ENCODE peak calls at places on chromosome 17, in five cellular contexts. Q is transverse colon, H is left lung, I is neural crest cell, O is SK-N-SH. J is an unnamed sample.

GRCh38 chr17:28746611-28747045 is 2.8 kb downstream of the TRAF4 start:
- DNase-seq in Q (peak; percentile 88), H (peak; percentile 80), I (no peak), O (no peak), J (peak; percentile 84)

GRCh38 chr17:76432712-76433336 is 20.1 kb downstream of the UBE2O start:
- DNase-seq in Q (no peak), H (no peak), I (no peak), O (no peak), J (no peak)

GRCh38 chr17:73646409-73647305 is 2.4 kb upstream of the SDK2 start:
- DNase-seq in Q (no peak), H (no peak), I (peak; percentile 34), O (peak; percentile 83), J (peak; percentile 23)

GRCh38 chr17:51091635-51092034 is 29.0 kb downstream of the SPAG9 start:
- DNase-seq in Q (no peak), H (no peak), I (no peak), O (no peak), J (no peak)

GRCh38 chr17:12519956-12520594 is 145.6 kb upstream of the MYOCD start:
- DNase-seq in Q (no peak), H (no peak), I (no peak), O (no peak), J (no peak)

GRCh38 chr17:69672924-69673323 is 258.4 kb downstream of the MAP2K6 start:
- DNase-seq in Q (no peak), H (no peak), I (no peak), O (no peak), J (no peak)

GRCh38 chr17:79563237-79564013 is 47.4 kb downstream of the RBFOX3 start:
- DNase-seq in Q (no peak), H (no peak), I (no peak), O (no peak), J (no peak)

GRCh38 chr17:73798111-73798748 is 154.0 kb upstream of the SDK2 start:
- DNase-seq in Q (peak; percentile 21), H (no peak), I (no peak), O (no peak), J (peak; percentile 88)

GRCh38 chr17:64635647-64636305 is 26.3 kb downstream of the SMURF2 start:
- DNase-seq in Q (no peak), H (no peak), I (no peak), O (no peak), J (no peak)

GRCh38 chr17:39194089-39194984 is 3.1 kb downstream of the CACNB1 start:
- DNase-seq in Q (peak; percentile 31), H (peak; percentile 64), I (peak; percentile 54), O (peak; percentile 90), J (peak; percentile 62)

GRCh38 chr17:9729735-9730420 is 61.5 kb downstream of the DHRS7C start:
- DNase-seq in Q (no peak), H (no peak), I (no peak), O (no peak), J (no peak)

GRCh38 chr17:37742114-37742761 is 2.6 kb downstream of the HNF1B start:
- DNase-seq in Q (no peak), H (no peak), I (no peak), O (peak; percentile 62), J (peak; percentile 56)

GRCh38 chr17:65985571-65985970 is 206.4 kb downstream of the CEP112 start:
- DNase-seq in Q (no peak), H (no peak), I (no peak), O (no peak), J (no peak)

GRCh38 chr17:74430706-74431567 is 951 bp upstream of the GPRC5C start:
- DNase-seq in Q (peak; percentile 84), H (peak; percentile 89), I (no peak), O (peak; percentile 72), J (peak; percentile 87)

GRCh38 chr17:76246080-76247066 is 6.1 kb upstream of the RNF157 start:
- DNase-seq in Q (peak; percentile 74), H (no peak), I (no peak), O (no peak), J (no peak)

GRCh38 chr17:56592487-56593072 is 919 bp upstream of the NOG start:
- DNase-seq in Q (peak; percentile 41), H (peak; percentile 45), I (peak; percentile 81), O (peak; percentile 95), J (peak; percentile 80)

GRCh38 chr17:17171991-17172939 is 33.9 kb downstream of the PLD6 start:
- DNase-seq in Q (no peak), H (no peak), I (no peak), O (no peak), J (no peak)

GRCh38 chr17:45127583-45128300 is 4.6 kb downstream of the PLCD3 start:
- DNase-seq in Q (peak; percentile 90), H (no peak), I (no peak), O (no peak), J (peak; percentile 74)

GRCh38 chr17:18321309-18321708 is 6.2 kb downstream of the SMCR8 start:
- DNase-seq in Q (no peak), H (no peak), I (no peak), O (no peak), J (no peak)
- TF ChIP-seq CTCF in Q (no peak), H (no peak), I (no peak), O (no peak), J (no peak)

DNA sequence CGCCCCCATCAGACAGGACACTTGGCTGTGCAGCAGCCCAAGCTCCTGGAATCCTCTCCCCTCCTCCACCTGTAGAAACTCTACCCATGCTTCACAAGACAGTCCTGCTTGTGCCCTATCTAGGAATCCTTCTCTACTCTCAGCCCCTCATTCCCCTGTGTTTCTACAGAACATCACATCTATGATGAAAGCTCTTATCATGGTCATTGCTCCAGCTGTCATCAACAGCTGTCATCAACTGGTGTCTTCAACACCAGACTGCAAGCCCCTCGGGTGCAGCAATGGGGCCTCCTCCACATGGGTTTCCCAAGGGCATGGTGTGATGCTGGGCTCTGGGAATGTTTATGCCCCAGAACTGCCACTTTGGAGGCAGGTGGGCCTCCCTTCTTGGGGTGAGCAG is 21.1 kb upstream of the CDRT4 start:
- DNase-seq in Q (no peak), H (no peak), I (no peak), O (no peak), J (no peak)
- TF ChIP-seq CTCF in Q (no peak), H (no peak), I (no peak), O (no peak), J (no peak)

GRCh38 chr17:68539536-68540469 is 27.6 kb downstream of the PRKAR1A start:
- DNase-seq in Q (no peak), H (peak; percentile 58), I (no peak), O (no peak), J (peak; percentile 14)
- TF ChIP-seq CTCF in Q (no peak), H (no peak), I (no peak), O (no peak), J (peak; percentile 37)

GRCh38 chr17:40318835-40319332 is 9.9 kb downstream of the RARA start:
- DNase-seq in Q (no peak), H (peak; percentile 35), I (no peak), O (peak; percentile 47), J (peak; percentile 32)
- TF ChIP-seq CTCF in Q (no peak), H (no peak), I (no peak), O (peak; percentile 37), J (peak; percentile 54)

DNA sequence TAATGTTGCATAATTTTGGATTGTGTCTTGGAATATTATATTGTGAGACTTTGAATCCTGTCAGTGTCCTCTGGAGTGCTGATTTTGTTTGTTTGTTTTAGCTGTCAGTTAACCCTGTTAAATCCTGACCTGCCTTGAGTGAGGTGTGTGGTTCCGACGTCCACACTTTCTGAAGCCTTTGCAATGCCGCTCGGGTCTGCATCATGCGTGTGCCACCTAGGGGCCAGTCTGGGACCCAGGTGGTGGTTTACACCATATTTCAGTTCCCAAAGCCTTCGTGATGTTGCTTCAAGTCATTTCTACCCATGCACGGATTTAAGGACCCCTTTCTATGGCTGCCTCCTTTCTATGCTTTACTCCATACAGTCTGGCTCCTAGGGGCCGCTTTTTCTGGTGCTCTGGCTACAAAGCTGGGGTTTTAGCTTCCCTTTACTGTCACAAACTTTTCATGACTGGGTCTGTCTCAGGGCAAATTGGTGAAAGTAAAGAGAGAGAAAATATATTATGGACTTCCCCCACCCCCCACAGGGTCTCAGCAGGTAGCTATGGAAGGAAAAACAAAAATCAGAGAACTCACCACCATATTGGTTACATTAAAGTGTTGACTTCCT is 11.4 kb upstream of the OR4D1 start:
- DNase-seq in Q (no peak), H (no peak), I (no peak), O (peak; percentile 63), J (no peak)
- TF ChIP-seq CTCF in Q (no peak), H (no peak), I (peak; percentile 54), O (peak; percentile 56), J (peak; percentile 61)

J was measured in Caco-2.